ENCODE peak calls at places on chromosomes 6 and 20, in six cellular contexts. X is H1, A is GM12878, Q is K562, D is HepG2, Y is HCT116. R is an unnamed sample.

GRCh38 chr6:132205946-132206345 is 195.3 kb downstream of the MOXD1 start:
- DNase-seq in X (no peak), A (no peak), Q (no peak), D (no peak), Y (no peak), R (no peak)

GRCh38 chr6:41371461-41371991 is 36.1 kb downstream of the NCR2 start:
- DNase-seq in X (peak; percentile 77), A (no peak), Q (no peak), D (no peak), Y (no peak), R (no peak)

GRCh38 chr20:38473353-38473795 is 731 bp downstream of the RALGAPB start:
- DNase-seq in X (no peak), A (no peak), Q (peak; percentile 61), D (peak; percentile 67), Y (no peak), R (no peak)

GRCh38 chr20:63979221-63979548 is 257 bp downstream of the SAMD10 start:
- DNase-seq in X (no peak), A (no peak), Q (no peak), D (no peak), Y (no peak), R (no peak)

GRCh38 chr6:121223212-121223611 is 111.1 kb downstream of the TBC1D32 start:
- DNase-seq in X (no peak), A (no peak), Q (no peak), D (no peak), Y (no peak), R (no peak)

GRCh38 chr6:166465671-166466087 is 82.9 kb upstream of the MPC1 start:
- DNase-seq in X (no peak), A (no peak), Q (peak; percentile 74), D (no peak), Y (no peak), R (no peak)

GRCh38 chr6:163667372-163668060 is 253.0 kb downstream of the QKI start:
- DNase-seq in X (peak; percentile 16), A (peak; percentile 93), Q (no peak), D (no peak), Y (no peak), R (no peak)

GRCh38 chr6:35453236-35453635 is 1.1 kb downstream of the FANCE start:
- DNase-seq in X (no peak), A (no peak), Q (no peak), D (no peak), Y (no peak), R (no peak)

GRCh38 chr6:12585497-12585958 is 131.0 kb upstream of the PHACTR1 start:
- DNase-seq in X (no peak), A (no peak), Q (no peak), D (no peak), Y (no peak), R (no peak)

GRCh38 chr6:157638779-157639178 is 184.3 kb upstream of the SNX9 start:
- DNase-seq in X (no peak), A (no peak), Q (no peak), D (no peak), Y (no peak), R (no peak)

GRCh38 chr20:4065405-4065841 is 50.1 kb upstream of the RNF24 start:
- DNase-seq in X (no peak), A (no peak), Q (no peak), D (no peak), Y (no peak), R (no peak)

GRCh38 chr20:2364014-2364413 is 16.7 kb upstream of the TGM6 start:
- DNase-seq in X (no peak), A (no peak), Q (no peak), D (no peak), Y (no peak), R (no peak)

GRCh38 chr20:61728326-61728725 is 337.4 kb downstream of the TAF4 start:
- DNase-seq in X (no peak), A (no peak), Q (no peak), D (no peak), Y (no peak), R (no peak)

GRCh38 chr6:138752017-138752416 is 21.6 kb upstream of the CCDC28A start:
- DNase-seq in X (no peak), A (no peak), Q (no peak), D (no peak), Y (no peak), R (no peak)

GRCh38 chr6:98842489-98843180 is 8.3 kb downstream of the POU3F2 start:
- DNase-seq in X (peak; percentile 79), A (no peak), Q (no peak), D (no peak), Y (no peak), R (no peak)

GRCh38 chr6:164085552-164086325 is 671.2 kb downstream of the QKI start:
- DNase-seq in X (no peak), A (no peak), Q (no peak), D (no peak), Y (no peak), R (peak; percentile 36)

GRCh38 chr6:29759457-29759856 is 36.2 kb downstream of the HLA-F start:
- DNase-seq in X (peak; percentile 64), A (no peak), Q (no peak), D (no peak), Y (peak; percentile 13), R (peak; percentile 46)

GRCh38 chr20:17835941-17836861 is 132.4 kb downstream of the SNX5 start:
- DNase-seq in X (no peak), A (no peak), Q (no peak), D (no peak), Y (no peak), R (no peak)

GRCh38 chr6:119686240-119686639 is 336.7 kb upstream of the MAN1A1 start:
- DNase-seq in X (no peak), A (no peak), Q (no peak), D (no peak), Y (no peak), R (no peak)

GRCh38 chr6:150592377-150592995 is 7.2 kb upstream of the PLEKHG1 start:
- DNase-seq in X (no peak), A (no peak), Q (no peak), D (no peak), Y (no peak), R (no peak)

GRCh38 chr6:110098511-110099116 is 80.9 kb downstream of the WASF1 start:
- DNase-seq in X (no peak), A (no peak), Q (no peak), D (peak; percentile 6), Y (no peak), R (no peak)

GRCh38 chr6:46062312-46062711 is 46.7 kb upstream of the CLIC5 start:
- DNase-seq in X (no peak), A (no peak), Q (no peak), D (no peak), Y (no peak), R (no peak)

GRCh38 chr6:15791401-15792137 is 128.7 kb upstream of the DTNBP1 start:
- DNase-seq in X (no peak), A (no peak), Q (no peak), D (peak; percentile 46), Y (no peak), R (no peak)

GRCh38 chr6:169849396-169849795 is 98.0 kb downstream of the ERMARD start:
- DNase-seq in X (no peak), A (no peak), Q (no peak), D (no peak), Y (no peak), R (no peak)

GRCh38 chr6:169848946-169849345 is 97.5 kb downstream of the ERMARD start:
- DNase-seq in X (no peak), A (no peak), Q (no peak), D (no peak), Y (no peak), R (no peak)

GRCh38 chr6:169850154-169850553 is 98.7 kb downstream of the ERMARD start:
- DNase-seq in X (no peak), A (no peak), Q (no peak), D (no peak), Y (no peak), R (no peak)

GRCh38 chr6:169851641-169852503 is 100.5 kb downstream of the ERMARD start:
- DNase-seq in X (peak; percentile 46), A (no peak), Q (no peak), D (no peak), Y (no peak), R (peak; percentile 33)

DNA sequence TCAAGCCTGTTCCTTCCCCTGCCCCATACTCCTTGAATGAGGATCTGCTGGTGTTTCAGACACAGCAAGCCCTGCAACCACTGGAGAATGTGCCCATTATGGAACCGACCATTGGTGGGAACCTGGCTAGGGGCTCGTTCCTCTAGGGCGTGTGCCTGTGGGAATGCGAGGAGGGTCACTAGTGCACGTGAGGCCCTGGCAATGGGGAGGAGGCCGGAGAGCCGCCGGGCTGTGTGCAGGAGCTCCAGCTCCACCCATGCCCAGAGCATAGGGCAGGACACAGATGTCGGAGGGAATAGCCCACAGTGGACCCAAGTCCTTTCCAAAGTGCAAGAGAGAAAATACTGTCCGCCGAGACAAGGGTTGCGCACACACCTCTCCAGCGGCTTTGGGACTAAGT is 99.3 kb downstream of the ERMARD start:
- DNase-seq in X (peak; percentile 28), A (no peak), Q (no peak), D (no peak), Y (no peak), R (no peak)
- TF ChIP-seq ZNF274 in X (no peak), A (no peak), Q (no peak), D (no peak), Y (no peak), R (no peak)

GRCh38 chr6:31572041-31572911 is at the start of gene LTA:
- DNase-seq in X (no peak), A (no peak), Q (no peak), D (no peak), Y (no peak), R (no peak)
- TF ChIP-seq ZNF274 in X (no peak), A (no peak), Q (no peak), D (no peak), Y (no peak), R (no peak)

DNA sequence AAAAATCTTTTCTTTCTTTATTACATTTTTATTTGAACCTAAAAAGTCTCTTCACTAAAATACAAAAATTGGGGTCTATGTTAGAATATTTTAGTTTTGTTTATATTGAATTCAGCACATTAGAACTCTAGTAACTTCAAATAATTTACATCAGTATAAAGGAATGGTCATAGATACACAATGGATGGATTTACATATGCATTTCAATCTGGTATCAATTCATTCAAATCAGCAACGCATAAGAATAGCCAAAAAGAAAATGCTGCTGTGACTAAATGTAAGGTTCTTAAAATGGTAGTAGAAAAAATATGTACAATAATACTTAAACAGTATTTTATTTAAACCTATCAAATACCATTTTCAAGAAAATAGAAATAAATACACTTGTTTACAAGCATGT is 47.6 kb upstream of the MANEA start:
- DNase-seq in X (no peak), A (no peak), Q (no peak), D (no peak), Y (no peak), R (no peak)
- TF ChIP-seq ZNF274 in X (no peak), A (no peak), Q (no peak), D (no peak), Y (no peak), R (no peak)

GRCh38 chr6:2247664-2248063 is 2.3 kb upstream of the GMDS start:
- DNase-seq in X (no peak), A (no peak), Q (no peak), D (no peak), Y (no peak), R (no peak)

GRCh38 chr6:2245954-2246863 is 804 bp upstream of the GMDS start:
- DNase-seq in X (no peak), A (no peak), Q (peak; percentile 72), D (peak; percentile 93), Y (peak; percentile 51), R (no peak)

GRCh38 chr6:2244261-2245102 is 923 bp downstream of the GMDS start:
- DNase-seq in X (no peak), A (no peak), Q (no peak), D (peak; percentile 35), Y (no peak), R (no peak)

GRCh38 chr6:2242311-2242710 is 3.1 kb downstream of the GMDS start:
- DNase-seq in X (no peak), A (no peak), Q (no peak), D (no peak), Y (no peak), R (no peak)

GRCh38 chr6:2245103-2245953 is at the start of gene GMDS:
- DNase-seq in X (peak; percentile 87), A (no peak), Q (peak; percentile 99), D (peak; percentile 85), Y (peak; percentile 43), R (peak; percentile 63)
- TF ChIP-seq ZNF274 in X (no peak), A (no peak), Q (no peak), D (no peak), Y (no peak), R (no peak)